ENCODE peak calls at places on chromosomes 2 and 18, in five cellular contexts. One of them, this sample, is unnamed.

GRCh38 chr2:205769494-205769848 is 87.2 kb downstream of the NRP2 start:
- DNase-seq in PC-9: no peak
- DNase-seq in ascending aorta: no peak
- DNase-seq in CD8-positive, alpha-beta memory T cell: no peak
- DNase-seq in fibroblast of lung: peak; percentile 96
- DNase-seq in this sample: no peak

GRCh38 chr2:20037660-20038059 is 13.8 kb downstream of the LAPTM4A start:
- DNase-seq in PC-9: no peak
- DNase-seq in ascending aorta: no peak
- DNase-seq in CD8-positive, alpha-beta memory T cell: no peak
- DNase-seq in fibroblast of lung: no peak
- DNase-seq in this sample: no peak

GRCh38 chr18:67243799-67244587 is 272.5 kb downstream of the DSEL start:
- DNase-seq in PC-9: no peak
- DNase-seq in ascending aorta: no peak
- DNase-seq in CD8-positive, alpha-beta memory T cell: no peak
- DNase-seq in fibroblast of lung: peak; percentile 28
- DNase-seq in this sample: peak; percentile 26

GRCh38 chr2:69100220-69100723 is 87.3 kb downstream of the ANTXR1 start:
- DNase-seq in PC-9: no peak
- DNase-seq in ascending aorta: no peak
- DNase-seq in CD8-positive, alpha-beta memory T cell: no peak
- DNase-seq in fibroblast of lung: no peak
- DNase-seq in this sample: no peak

GRCh38 chr2:134225841-134226240 is 28.0 kb upstream of the MGAT5 start:
- DNase-seq in PC-9: no peak
- DNase-seq in ascending aorta: no peak
- DNase-seq in CD8-positive, alpha-beta memory T cell: no peak
- DNase-seq in fibroblast of lung: no peak
- DNase-seq in this sample: no peak

GRCh38 chr2:68110102-68110501 is 47.3 kb upstream of the C1D start:
- DNase-seq in PC-9: peak; percentile 34
- DNase-seq in ascending aorta: no peak
- DNase-seq in CD8-positive, alpha-beta memory T cell: no peak
- DNase-seq in fibroblast of lung: no peak
- DNase-seq in this sample: no peak

GRCh38 chr2:219045937-219046550 is 4.7 kb upstream of the CFAP65 start:
- DNase-seq in PC-9: no peak
- DNase-seq in ascending aorta: no peak
- DNase-seq in CD8-positive, alpha-beta memory T cell: no peak
- DNase-seq in fibroblast of lung: peak; percentile 25
- DNase-seq in this sample: peak; percentile 81

GRCh38 chr2:204116154-204116792 is 179.7 kb downstream of the ICOS start:
- DNase-seq in PC-9: no peak
- DNase-seq in ascending aorta: no peak
- DNase-seq in CD8-positive, alpha-beta memory T cell: no peak
- DNase-seq in fibroblast of lung: no peak
- DNase-seq in this sample: no peak

GRCh38 chr18:24995056-24995455 is 356.9 kb downstream of the ZNF521 start:
- DNase-seq in PC-9: no peak
- DNase-seq in ascending aorta: no peak
- DNase-seq in CD8-positive, alpha-beta memory T cell: no peak
- DNase-seq in fibroblast of lung: peak; percentile 64
- DNase-seq in this sample: no peak

GRCh38 chr2:222239091-222239490 is 59.7 kb downstream of the PAX3 start:
- DNase-seq in PC-9: no peak
- DNase-seq in ascending aorta: no peak
- DNase-seq in CD8-positive, alpha-beta memory T cell: no peak
- DNase-seq in fibroblast of lung: no peak
- DNase-seq in this sample: no peak

GRCh38 chr2:220117010-220117409 is 489.6 kb downstream of the SLC4A3 start:
- DNase-seq in PC-9: no peak
- DNase-seq in ascending aorta: no peak
- DNase-seq in CD8-positive, alpha-beta memory T cell: no peak
- DNase-seq in fibroblast of lung: no peak
- DNase-seq in this sample: no peak

GRCh38 chr2:69827796-69828540 is 1.5 kb upstream of the GMCL1 start:
- DNase-seq in PC-9: no peak
- DNase-seq in ascending aorta: no peak
- DNase-seq in CD8-positive, alpha-beta memory T cell: no peak
- DNase-seq in fibroblast of lung: peak; percentile 32
- DNase-seq in this sample: peak; percentile 53

GRCh38 chr2:206802654-206803514 is 37.5 kb downstream of the FASTKD2 start:
- DNase-seq in PC-9: no peak
- DNase-seq in ascending aorta: no peak
- DNase-seq in CD8-positive, alpha-beta memory T cell: no peak
- DNase-seq in fibroblast of lung: no peak
- DNase-seq in this sample: no peak

GRCh38 chr18:70627100-70627802 is 338.4 kb downstream of the SOCS6 start:
- DNase-seq in PC-9: no peak
- DNase-seq in ascending aorta: no peak
- DNase-seq in CD8-positive, alpha-beta memory T cell: no peak
- DNase-seq in fibroblast of lung: no peak
- DNase-seq in this sample: no peak

GRCh38 chr2:236825989-236826510 is 256.4 kb downstream of the ACKR3 start:
- DNase-seq in PC-9: no peak
- DNase-seq in ascending aorta: no peak
- DNase-seq in CD8-positive, alpha-beta memory T cell: no peak
- DNase-seq in fibroblast of lung: no peak
- DNase-seq in this sample: no peak

DNA sequence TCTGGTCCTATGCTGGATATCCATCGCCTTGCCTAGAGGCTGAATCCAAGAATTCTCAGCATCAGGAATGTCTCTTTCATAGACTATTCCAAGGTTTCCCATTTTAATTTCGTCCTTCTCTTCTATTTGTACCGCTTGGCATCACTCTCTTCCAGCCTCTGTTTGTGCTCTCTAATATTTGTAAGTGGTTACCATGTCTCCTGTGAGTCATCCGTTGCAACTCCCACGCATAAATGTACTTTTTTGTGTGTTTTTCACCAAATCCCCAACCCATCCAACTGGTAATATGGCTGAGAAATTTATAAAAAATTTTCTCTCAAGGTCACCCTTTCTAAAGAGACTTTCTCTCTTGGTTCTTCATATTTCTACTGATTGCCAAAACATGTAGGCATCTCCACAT is 21.8 kb downstream of the COLEC12 start:
- DNase-seq in PC-9: no peak
- DNase-seq in ascending aorta: no peak
- DNase-seq in CD8-positive, alpha-beta memory T cell: no peak
- DNase-seq in fibroblast of lung: peak; percentile 84
- DNase-seq in this sample: peak; percentile 68
- H3K4me1 ChIP-seq in PC-9: no peaks in the 10 kb centered on the region
- H3K4me1 ChIP-seq in ascending aorta: peaks cover 12% of the 10 kb centered on the region
- H3K4me1 ChIP-seq in CD8-positive, alpha-beta memory T cell: no peaks in the 10 kb centered on the region
- H3K4me1 ChIP-seq in fibroblast of lung: peaks cover 17% of the 10 kb centered on the region
- H3K4me1 ChIP-seq in this sample: peaks cover 54% of the 10 kb centered on the region

DNA sequence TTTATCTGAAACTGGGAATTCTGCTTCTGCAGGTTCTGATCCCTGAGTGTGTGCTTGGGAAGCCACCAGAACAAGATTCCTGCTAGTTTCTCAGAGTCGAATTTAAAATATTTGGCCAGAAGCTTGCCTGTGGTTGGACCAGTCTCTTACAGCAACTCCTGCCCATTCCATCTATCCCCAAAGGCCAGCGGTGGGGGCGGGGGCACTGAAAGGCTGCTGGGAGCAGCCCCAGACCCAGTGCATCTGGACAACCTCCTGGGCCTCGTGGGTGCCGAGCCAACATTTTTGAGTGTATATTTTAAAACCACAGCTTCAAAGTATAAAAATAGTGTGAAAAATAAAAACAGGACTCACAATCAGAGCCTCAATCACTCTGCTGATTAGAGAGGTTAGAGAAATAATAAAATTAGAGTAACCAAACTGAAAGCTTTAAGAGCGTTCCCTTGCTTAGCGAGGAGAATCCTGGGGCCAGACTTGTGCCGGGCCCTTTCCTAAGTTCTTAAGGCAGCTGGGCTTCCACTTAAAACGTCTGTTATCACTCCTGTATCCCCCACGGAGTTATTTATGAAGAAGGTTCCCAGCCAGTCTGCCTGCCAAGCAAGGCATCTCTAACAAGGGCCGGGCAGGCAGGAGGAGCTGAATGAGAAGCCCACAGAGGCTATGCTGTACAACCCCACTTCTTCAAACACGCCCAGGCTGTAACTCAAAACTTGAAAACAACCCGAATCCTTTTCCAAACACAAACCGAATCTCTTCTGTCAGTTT is 38.8 kb upstream of the ZFP36L2 start:
- DNase-seq in PC-9: no peak
- DNase-seq in ascending aorta: peak; percentile 81
- DNase-seq in CD8-positive, alpha-beta memory T cell: no peak
- DNase-seq in fibroblast of lung: peak; percentile 74
- DNase-seq in this sample: peak; percentile 69
- H3K4me1 ChIP-seq in PC-9: peaks cover 4% of the 10 kb centered on the region
- H3K4me1 ChIP-seq in ascending aorta: peaks cover 42% of the 10 kb centered on the region
- H3K4me1 ChIP-seq in CD8-positive, alpha-beta memory T cell: no peaks in the 10 kb centered on the region
- H3K4me1 ChIP-seq in fibroblast of lung: peaks cover 23% of the 10 kb centered on the region
- H3K4me1 ChIP-seq in this sample: peaks cover 30% of the 10 kb centered on the region

DNA sequence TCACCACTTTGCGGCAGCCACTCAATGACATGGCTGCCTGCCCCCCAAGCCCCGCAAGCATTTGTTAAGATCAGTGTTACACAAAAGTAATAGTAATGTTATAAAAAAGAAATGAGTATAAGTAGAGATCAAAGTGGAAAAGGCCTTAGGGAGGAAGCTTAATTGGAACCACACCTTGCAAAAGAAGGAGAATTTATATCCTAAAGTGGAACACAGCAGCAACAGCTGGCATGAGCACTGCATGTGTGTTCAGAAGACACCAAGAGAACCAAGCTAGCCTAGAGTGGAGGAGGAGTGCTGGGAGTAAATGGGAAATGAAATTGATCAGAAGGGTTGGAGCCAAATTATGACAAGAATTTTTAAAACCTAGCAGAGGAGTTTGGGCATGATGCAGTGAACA is 73.1 kb upstream of the STK17B start:
- DNase-seq in PC-9: no peak
- DNase-seq in ascending aorta: no peak
- DNase-seq in CD8-positive, alpha-beta memory T cell: no peak
- DNase-seq in fibroblast of lung: no peak
- DNase-seq in this sample: no peak
- H3K4me1 ChIP-seq in PC-9: peaks cover 24% of the 10 kb centered on the region
- H3K4me1 ChIP-seq in ascending aorta: peaks cover 19% of the 10 kb centered on the region
- H3K4me1 ChIP-seq in CD8-positive, alpha-beta memory T cell: peaks cover 61% of the 10 kb centered on the region
- H3K4me1 ChIP-seq in fibroblast of lung: peaks cover 7% of the 10 kb centered on the region
- H3K4me1 ChIP-seq in this sample: peaks cover 55% of the 10 kb centered on the region

DNA sequence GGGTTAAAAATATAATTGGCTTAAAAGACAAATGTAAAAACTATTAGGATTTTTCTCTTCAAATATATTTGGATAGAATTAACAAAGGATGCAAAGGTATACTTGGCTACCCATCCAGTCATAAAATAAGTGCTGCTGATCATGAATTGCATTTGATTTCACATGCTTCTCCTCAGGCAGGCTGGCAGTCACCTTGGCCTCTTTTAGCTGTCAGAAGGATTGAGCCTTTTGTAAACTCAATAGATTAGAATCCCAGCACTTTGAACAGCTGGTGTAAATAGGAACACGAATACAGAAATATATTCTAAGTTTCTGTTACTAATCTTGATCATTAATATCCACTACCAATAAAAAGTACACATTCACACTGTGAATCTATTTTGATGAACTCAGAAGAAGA is 169.4 kb upstream of the UNC80 start:
- DNase-seq in PC-9: no peak
- DNase-seq in ascending aorta: no peak
- DNase-seq in CD8-positive, alpha-beta memory T cell: no peak
- DNase-seq in fibroblast of lung: no peak
- DNase-seq in this sample: no peak
- H3K4me1 ChIP-seq in PC-9: no peaks in the 10 kb centered on the region
- H3K4me1 ChIP-seq in ascending aorta: peaks cover 9% of the 10 kb centered on the region
- H3K4me1 ChIP-seq in CD8-positive, alpha-beta memory T cell: no peaks in the 10 kb centered on the region
- H3K4me1 ChIP-seq in fibroblast of lung: no peaks in the 10 kb centered on the region
- H3K4me1 ChIP-seq in this sample: no peaks in the 10 kb centered on the region

GRCh38 chr2:215507126-215507525 is 71.3 kb upstream of the FN1 start:
- DNase-seq in PC-9: no peak
- DNase-seq in ascending aorta: no peak
- DNase-seq in CD8-positive, alpha-beta memory T cell: no peak
- DNase-seq in fibroblast of lung: no peak
- DNase-seq in this sample: no peak
- H3K4me1 ChIP-seq in PC-9: no peaks in the 10 kb centered on the region
- H3K4me1 ChIP-seq in ascending aorta: peaks cover 13% of the 10 kb centered on the region
- H3K4me1 ChIP-seq in CD8-positive, alpha-beta memory T cell: no peaks in the 10 kb centered on the region
- H3K4me1 ChIP-seq in fibroblast of lung: no peaks in the 10 kb centered on the region
- H3K4me1 ChIP-seq in this sample: peaks cover 43% of the 10 kb centered on the region

This sample was measured in osteoblast.